ENCODE peak calls at places on chromosomes 2 and 18, in eight cellular contexts. A is cerebellum; B is activated T-cell treated with anti-CD3 and anti-CD28 coated beads, Interleukin-2, amount 50 U/mL, for 72 hours; W is CD8-positive, alpha-beta T cell; V is GM03348; K is NCI-H1930; X is nucleus accumbens; Z is MCF 10A. M is an unnamed sample.

GRCh38 chr2:14583059-14583458 is 49.5 kb upstream of the LRATD1 start:
- DNase-seq in A (no peak), B (no peak), W (no peak), V (no peak), K (no peak), X (no peak), Z (no peak), M (no peak)

GRCh38 chr2:26394694-26395093 is 7.0 kb upstream of the DRC1 start:
- DNase-seq in A (no peak), B (no peak), W (no peak), V (no peak), K (no peak), X (no peak), Z (no peak), M (no peak)

GRCh38 chr2:173076557-173077345 is 1.1 kb downstream of the MAP3K20 start:
- DNase-seq in A (no peak), B (peak; percentile 26), W (no peak), V (peak; percentile 56), K (no peak), X (no peak), Z (peak; percentile 51), M (no peak)

GRCh38 chr2:395886-396285 is 108.0 kb upstream of the ALKAL2 start:
- DNase-seq in A (no peak), B (no peak), W (no peak), V (no peak), K (no peak), X (no peak), Z (no peak), M (no peak)

GRCh38 chr2:189782221-189782671 is 1.9 kb downstream of the ORMDL1 start:
- DNase-seq in A (no peak), B (peak; percentile 39), W (no peak), V (peak; percentile 10), K (no peak), X (no peak), Z (peak; percentile 41), M (no peak)

GRCh38 chr2:237714690-237715458 is 83.7 kb upstream of the RBM44 start:
- DNase-seq in A (no peak), B (no peak), W (no peak), V (no peak), K (no peak), X (no peak), Z (no peak), M (no peak)

GRCh38 chr18:79857082-79857661 is 59.4 kb downstream of the KCNG2 start:
- DNase-seq in A (peak; percentile 13), B (no peak), W (no peak), V (peak; percentile 44), K (no peak), X (no peak), Z (peak; percentile 15), M (peak; percentile 61)

GRCh38 chr2:208906330-208906729 is 499.7 kb downstream of the PTH2R start:
- DNase-seq in A (no peak), B (no peak), W (no peak), V (no peak), K (no peak), X (no peak), Z (no peak), M (no peak)

GRCh38 chr18:11512096-11513030 is 97.0 kb upstream of the SLC35G4 start:
- DNase-seq in A (no peak), B (no peak), W (no peak), V (no peak), K (peak; percentile 1), X (no peak), Z (peak; percentile 68), M (no peak)

GRCh38 chr2:121266543-121267106 is 18.4 kb downstream of the TFCP2L1 start:
- DNase-seq in A (no peak), B (no peak), W (no peak), V (no peak), K (no peak), X (no peak), Z (peak; percentile 24), M (no peak)

GRCh38 chr2:43852196-43852730 is 13.5 kb downstream of the ABCG8 start:
- DNase-seq in A (no peak), B (no peak), W (no peak), V (no peak), K (no peak), X (no peak), Z (no peak), M (no peak)

GRCh38 chr18:77487951-77488740 is 238.5 kb downstream of the GALR1 start:
- DNase-seq in A (no peak), B (no peak), W (no peak), V (no peak), K (no peak), X (no peak), Z (no peak), M (no peak)

GRCh38 chr2:65367517-65367916 is 64.9 kb downstream of the SPRED2 start:
- DNase-seq in A (no peak), B (no peak), W (no peak), V (peak; percentile 77), K (peak; percentile 5), X (no peak), Z (peak; percentile 99), M (peak; percentile 64)

GRCh38 chr2:219155054-219155644 is 5.5 kb downstream of the NHEJ1 start:
- DNase-seq in A (peak; percentile 74), B (peak; percentile 21), W (peak; percentile 5), V (peak; percentile 56), K (peak; percentile 87), X (no peak), Z (peak; percentile 89), M (peak; percentile 82)

GRCh38 chr18:13221821-13222220 is 3.3 kb downstream of the LDLRAD4 start:
- DNase-seq in A (no peak), B (no peak), W (no peak), V (peak; percentile 44), K (no peak), X (no peak), Z (no peak), M (peak; percentile 65)

GRCh38 chr2:63977904-63978303 is 41.3 kb downstream of the VPS54 start:
- DNase-seq in A (no peak), B (peak; percentile 38), W (no peak), V (no peak), K (no peak), X (no peak), Z (no peak), M (no peak)

GRCh38 chr2:111209045-111209514 is 88.4 kb downstream of the BCL2L11 start:
- DNase-seq in A (no peak), B (peak; percentile 63), W (no peak), V (peak; percentile 35), K (no peak), X (no peak), Z (peak; percentile 48), M (no peak)

GRCh38 chr2:44098050-44098449 is 70.6 kb upstream of the PPM1B start:
- DNase-seq in A (no peak), B (no peak), W (no peak), V (no peak), K (no peak), X (no peak), Z (no peak), M (no peak)

GRCh38 chr2:232329716-232330067 is 48.9 kb upstream of the ALPP start:
- DNase-seq in A (no peak), B (no peak), W (no peak), V (no peak), K (no peak), X (no peak), Z (no peak), M (no peak)

GRCh38 chr2:59575191-59575590 is 978.3 kb downstream of the BCL11A start:
- DNase-seq in A (no peak), B (no peak), W (no peak), V (no peak), K (no peak), X (no peak), Z (no peak), M (no peak)

GRCh38 chr2:212227755-212228154 is 310.8 kb downstream of the ERBB4 start:
- DNase-seq in A (peak; percentile 60), B (no peak), W (no peak), V (peak; percentile 30), K (no peak), X (no peak), Z (peak; percentile 87), M (peak; percentile 81)

GRCh38 chr18:77124452-77124922 is 8.1 kb downstream of the MBP start:
- DNase-seq in A (no peak), B (peak; percentile 73), W (no peak), V (no peak), K (no peak), X (no peak), Z (no peak), M (no peak)

GRCh38 chr2:227848586-227848985 is 22.8 kb upstream of the DAW1 start:
- DNase-seq in A (no peak), B (no peak), W (no peak), V (no peak), K (no peak), X (no peak), Z (no peak), M (no peak)

GRCh38 chr2:47560107-47560819 is 157.3 kb downstream of the MSH2 start:
- DNase-seq in A (no peak), B (no peak), W (no peak), V (no peak), K (no peak), X (no peak), Z (no peak), M (no peak)

GRCh38 chr2:128308284-128308731 is 10.4 kb downstream of the HS6ST1 start:
- DNase-seq in A (no peak), B (no peak), W (no peak), V (no peak), K (no peak), X (no peak), Z (no peak), M (no peak)

GRCh38 chr2:183162362-183162761 is 38.1 kb downstream of the NUP35 start:
- DNase-seq in A (no peak), B (no peak), W (no peak), V (no peak), K (no peak), X (no peak), Z (peak; percentile 10), M (no peak)

GRCh38 chr2:237647176-237648015 is 20.0 kb downstream of the LRRFIP1 start:
- DNase-seq in A (no peak), B (no peak), W (no peak), V (no peak), K (no peak), X (no peak), Z (no peak), M (no peak)

GRCh38 chr2:191202881-191203397 is 42.3 kb upstream of the MYO1B start:
- DNase-seq in A (no peak), B (peak; percentile 32), W (no peak), V (peak; percentile 55), K (no peak), X (no peak), Z (peak; percentile 69), M (no peak)

GRCh38 chr2:130365963-130366362 is 10.1 kb downstream of the PTPN18 start:
- DNase-seq in A (no peak), B (no peak), W (no peak), V (no peak), K (no peak), X (no peak), Z (no peak), M (no peak)

GRCh38 chr2:239864247-239865058 is 160.7 kb downstream of the NDUFA10 start:
- DNase-seq in A (no peak), B (no peak), W (no peak), V (no peak), K (no peak), X (no peak), Z (no peak), M (no peak)

GRCh38 chr18:21439453-21439852 is 161.1 kb downstream of the ESCO1 start:
- DNase-seq in A (no peak), B (no peak), W (no peak), V (peak; percentile 73), K (no peak), X (no peak), Z (peak; percentile 84), M (no peak)

GRCh38 chr2:164933751-164934189 is 21.6 kb downstream of the SLC38A11 start:
- DNase-seq in A (no peak), B (no peak), W (no peak), V (no peak), K (peak; percentile 84), X (no peak), Z (no peak), M (no peak)

GRCh38 chr2:181112916-181113315 is 132.5 kb downstream of the UBE2E3 start:
- DNase-seq in A (no peak), B (no peak), W (no peak), V (no peak), K (no peak), X (no peak), Z (no peak), M (no peak)

GRCh38 chr2:16747706-16748105 is 82.1 kb upstream of the CYRIA start:
- DNase-seq in A (no peak), B (peak; percentile 24), W (no peak), V (no peak), K (no peak), X (no peak), Z (no peak), M (no peak)

M was measured in G401.